ENCODE peak calls at places on chromosome 12, in nine cellular contexts. One of them, this sample, is unnamed.

GRCh38 chr12:42056130-42056529 is 88.5 kb downstream of the GXYLT1 start:
- DNase-seq in heart right ventricle: no peak
- DNase-seq in psoas muscle: no peak
- DNase-seq in fibroblast of pulmonary artery: no peak
- DNase-seq in colonic mucosa: no peak
- DNase-seq in heart left ventricle: no peak
- DNase-seq in tibial nerve: no peak
- DNase-seq in CD8-positive, alpha-beta T cell: no peak
- DNase-seq in vagina: no peak
- DNase-seq in this sample: no peak

GRCh38 chr12:19139795-19140194 is 10.3 kb downstream of the PLEKHA5 start:
- DNase-seq in CD8-positive, alpha-beta T cell: no peak
- DNase-seq in heart right ventricle: no peak
- DNase-seq in colonic mucosa: no peak
- DNase-seq in psoas muscle: no peak
- DNase-seq in tibial nerve: no peak
- DNase-seq in fibroblast of pulmonary artery: no peak
- DNase-seq in heart left ventricle: no peak
- DNase-seq in vagina: no peak
- DNase-seq in this sample: no peak

GRCh38 chr12:125330645-125331341 is 265.6 kb downstream of the AACS start:
- DNase-seq in vagina: no peak
- DNase-seq in heart left ventricle: peak; percentile 61
- DNase-seq in CD8-positive, alpha-beta T cell: peak; percentile 28
- DNase-seq in psoas muscle: peak; percentile 56
- DNase-seq in colonic mucosa: peak; percentile 74
- DNase-seq in heart right ventricle: peak; percentile 51
- DNase-seq in tibial nerve: peak; percentile 32
- DNase-seq in fibroblast of pulmonary artery: peak; percentile 20
- DNase-seq in this sample: peak; percentile 37

GRCh38 chr12:132066345-132066685 is 77.8 kb downstream of the DDX51 start:
- DNase-seq in CD8-positive, alpha-beta T cell: no peak
- DNase-seq in vagina: no peak
- DNase-seq in psoas muscle: no peak
- DNase-seq in heart right ventricle: no peak
- DNase-seq in tibial nerve: no peak
- DNase-seq in heart left ventricle: no peak
- DNase-seq in colonic mucosa: no peak
- DNase-seq in fibroblast of pulmonary artery: no peak
- DNase-seq in this sample: no peak

GRCh38 chr12:96471368-96472040 is 17.9 kb upstream of the CFAP54 start:
- DNase-seq in heart left ventricle: no peak
- DNase-seq in fibroblast of pulmonary artery: peak; percentile 55
- DNase-seq in CD8-positive, alpha-beta T cell: no peak
- DNase-seq in vagina: no peak
- DNase-seq in colonic mucosa: no peak
- DNase-seq in psoas muscle: no peak
- DNase-seq in tibial nerve: no peak
- DNase-seq in heart right ventricle: no peak
- DNase-seq in this sample: peak; percentile 81

GRCh38 chr12:123948401-123949117 is 24.1 kb downstream of the CCDC92 start:
- DNase-seq in tibial nerve: no peak
- DNase-seq in vagina: no peak
- DNase-seq in heart left ventricle: no peak
- DNase-seq in colonic mucosa: no peak
- DNase-seq in heart right ventricle: no peak
- DNase-seq in CD8-positive, alpha-beta T cell: no peak
- DNase-seq in fibroblast of pulmonary artery: no peak
- DNase-seq in psoas muscle: no peak
- DNase-seq in this sample: no peak

GRCh38 chr12:47808049-47808448 is 11.7 kb downstream of the HDAC7 start:
- DNase-seq in heart right ventricle: peak; percentile 76
- DNase-seq in colonic mucosa: peak; percentile 41
- DNase-seq in CD8-positive, alpha-beta T cell: peak; percentile 61
- DNase-seq in tibial nerve: no peak
- DNase-seq in psoas muscle: peak; percentile 69
- DNase-seq in heart left ventricle: peak; percentile 75
- DNase-seq in vagina: no peak
- DNase-seq in fibroblast of pulmonary artery: peak; percentile 62
- DNase-seq in this sample: peak; percentile 69

GRCh38 chr12:82832981-82833380 is 146.3 kb downstream of the TMTC2 start:
- DNase-seq in heart left ventricle: no peak
- DNase-seq in colonic mucosa: no peak
- DNase-seq in fibroblast of pulmonary artery: no peak
- DNase-seq in heart right ventricle: no peak
- DNase-seq in CD8-positive, alpha-beta T cell: no peak
- DNase-seq in psoas muscle: no peak
- DNase-seq in vagina: no peak
- DNase-seq in tibial nerve: no peak
- DNase-seq in this sample: no peak

GRCh38 chr12:55068416-55069010 is 48.7 kb downstream of the NEUROD4 start:
- DNase-seq in vagina: no peak
- DNase-seq in heart right ventricle: peak; percentile 21
- DNase-seq in CD8-positive, alpha-beta T cell: no peak
- DNase-seq in fibroblast of pulmonary artery: peak; percentile 71
- DNase-seq in tibial nerve: no peak
- DNase-seq in colonic mucosa: peak; percentile 20
- DNase-seq in heart left ventricle: no peak
- DNase-seq in psoas muscle: no peak
- DNase-seq in this sample: peak; percentile 68

GRCh38 chr12:122199484-122200355 is 3.8 kb upstream of the B3GNT4 start:
- DNase-seq in CD8-positive, alpha-beta T cell: no peak
- DNase-seq in fibroblast of pulmonary artery: no peak
- DNase-seq in colonic mucosa: no peak
- DNase-seq in vagina: no peak
- DNase-seq in heart left ventricle: no peak
- DNase-seq in heart right ventricle: no peak
- DNase-seq in tibial nerve: no peak
- DNase-seq in psoas muscle: no peak
- DNase-seq in this sample: no peak

GRCh38 chr12:2754208-2754607 is 40.6 kb upstream of the FKBP4 start:
- DNase-seq in heart right ventricle: no peak
- DNase-seq in tibial nerve: no peak
- DNase-seq in vagina: no peak
- DNase-seq in heart left ventricle: no peak
- DNase-seq in colonic mucosa: no peak
- DNase-seq in psoas muscle: no peak
- DNase-seq in fibroblast of pulmonary artery: no peak
- DNase-seq in CD8-positive, alpha-beta T cell: no peak
- DNase-seq in this sample: no peak

GRCh38 chr12:2751230-2751629 is 43.5 kb upstream of the FKBP4 start:
- DNase-seq in heart left ventricle: no peak
- DNase-seq in vagina: no peak
- DNase-seq in tibial nerve: no peak
- DNase-seq in fibroblast of pulmonary artery: no peak
- DNase-seq in psoas muscle: no peak
- DNase-seq in CD8-positive, alpha-beta T cell: no peak
- DNase-seq in heart right ventricle: no peak
- DNase-seq in colonic mucosa: no peak
- DNase-seq in this sample: no peak

GRCh38 chr12:2753536-2753935 is 41.2 kb upstream of the FKBP4 start:
- DNase-seq in CD8-positive, alpha-beta T cell: no peak
- DNase-seq in fibroblast of pulmonary artery: no peak
- DNase-seq in vagina: no peak
- DNase-seq in heart left ventricle: no peak
- DNase-seq in heart right ventricle: no peak
- DNase-seq in colonic mucosa: no peak
- DNase-seq in tibial nerve: no peak
- DNase-seq in psoas muscle: no peak
- DNase-seq in this sample: no peak

GRCh38 chr12:2751686-2752085 is 43.1 kb upstream of the FKBP4 start:
- DNase-seq in heart left ventricle: no peak
- DNase-seq in heart right ventricle: no peak
- DNase-seq in colonic mucosa: no peak
- DNase-seq in fibroblast of pulmonary artery: no peak
- DNase-seq in tibial nerve: no peak
- DNase-seq in vagina: peak; percentile 62
- DNase-seq in psoas muscle: no peak
- DNase-seq in CD8-positive, alpha-beta T cell: no peak
- DNase-seq in this sample: no peak

GRCh38 chr12:2752676-2753371 is 41.9 kb upstream of the FKBP4 start:
- DNase-seq in fibroblast of pulmonary artery: peak; percentile 64
- DNase-seq in heart right ventricle: peak; percentile 82
- DNase-seq in CD8-positive, alpha-beta T cell: peak; percentile 63
- DNase-seq in heart left ventricle: peak; percentile 76
- DNase-seq in tibial nerve: peak; percentile 19
- DNase-seq in psoas muscle: peak; percentile 68
- DNase-seq in colonic mucosa: peak; percentile 81
- DNase-seq in vagina: peak; percentile 65
- DNase-seq in this sample: peak; percentile 76
- TF ChIP-seq CTCF in fibroblast of pulmonary artery: no peak
- TF ChIP-seq CTCF in heart right ventricle: no peak
- TF ChIP-seq CTCF in CD8-positive, alpha-beta T cell: no peak
- TF ChIP-seq CTCF in heart left ventricle: no peak
- TF ChIP-seq CTCF in tibial nerve: no peak
- TF ChIP-seq CTCF in psoas muscle: no peak
- TF ChIP-seq CTCF in colonic mucosa: no peak
- TF ChIP-seq CTCF in vagina: no peak
- TF ChIP-seq CTCF in this sample: no peak

GRCh38 chr12:13126494-13126893 is 23.0 kb upstream of the GSG1 start:
- DNase-seq in CD8-positive, alpha-beta T cell: no peak
- DNase-seq in colonic mucosa: no peak
- DNase-seq in vagina: no peak
- DNase-seq in heart left ventricle: no peak
- DNase-seq in psoas muscle: no peak
- DNase-seq in fibroblast of pulmonary artery: peak; percentile 37
- DNase-seq in heart right ventricle: no peak
- DNase-seq in tibial nerve: no peak
- DNase-seq in this sample: peak; percentile 46

GRCh38 chr12:13128291-13129000 is 25.0 kb upstream of the GSG1 start:
- DNase-seq in vagina: no peak
- DNase-seq in tibial nerve: no peak
- DNase-seq in colonic mucosa: no peak
- DNase-seq in fibroblast of pulmonary artery: no peak
- DNase-seq in psoas muscle: no peak
- DNase-seq in CD8-positive, alpha-beta T cell: no peak
- DNase-seq in heart left ventricle: no peak
- DNase-seq in heart right ventricle: no peak
- DNase-seq in this sample: no peak

GRCh38 chr12:13127476-13127875 is 24.0 kb upstream of the GSG1 start:
- DNase-seq in heart right ventricle: no peak
- DNase-seq in vagina: no peak
- DNase-seq in psoas muscle: no peak
- DNase-seq in heart left ventricle: no peak
- DNase-seq in fibroblast of pulmonary artery: no peak
- DNase-seq in CD8-positive, alpha-beta T cell: no peak
- DNase-seq in tibial nerve: no peak
- DNase-seq in colonic mucosa: no peak
- DNase-seq in this sample: no peak

GRCh38 chr12:13133886-13134285 is 30.4 kb upstream of the GSG1 start:
- DNase-seq in colonic mucosa: no peak
- DNase-seq in heart left ventricle: no peak
- DNase-seq in fibroblast of pulmonary artery: no peak
- DNase-seq in heart right ventricle: no peak
- DNase-seq in vagina: no peak
- DNase-seq in psoas muscle: no peak
- DNase-seq in tibial nerve: no peak
- DNase-seq in CD8-positive, alpha-beta T cell: no peak
- DNase-seq in this sample: no peak

GRCh38 chr12:13130981-13131380 is 27.5 kb upstream of the GSG1 start:
- DNase-seq in CD8-positive, alpha-beta T cell: no peak
- DNase-seq in vagina: no peak
- DNase-seq in fibroblast of pulmonary artery: no peak
- DNase-seq in heart right ventricle: no peak
- DNase-seq in psoas muscle: no peak
- DNase-seq in heart left ventricle: no peak
- DNase-seq in tibial nerve: no peak
- DNase-seq in colonic mucosa: no peak
- DNase-seq in this sample: no peak
- H3K4me3 ChIP-seq in CD8-positive, alpha-beta T cell: no peak overlapping the region
- H3K4me3 ChIP-seq in vagina: no peak overlapping the region
- H3K4me3 ChIP-seq in fibroblast of pulmonary artery: no peak overlapping the region
- H3K4me3 ChIP-seq in heart right ventricle: no peak overlapping the region
- H3K4me3 ChIP-seq in psoas muscle: no peak overlapping the region
- H3K4me3 ChIP-seq in heart left ventricle: no peak overlapping the region
- H3K4me3 ChIP-seq in tibial nerve: no peak overlapping the region
- H3K4me3 ChIP-seq in colonic mucosa: no peak overlapping the region
- H3K4me3 ChIP-seq in this sample: no peak overlapping the region

DNA sequence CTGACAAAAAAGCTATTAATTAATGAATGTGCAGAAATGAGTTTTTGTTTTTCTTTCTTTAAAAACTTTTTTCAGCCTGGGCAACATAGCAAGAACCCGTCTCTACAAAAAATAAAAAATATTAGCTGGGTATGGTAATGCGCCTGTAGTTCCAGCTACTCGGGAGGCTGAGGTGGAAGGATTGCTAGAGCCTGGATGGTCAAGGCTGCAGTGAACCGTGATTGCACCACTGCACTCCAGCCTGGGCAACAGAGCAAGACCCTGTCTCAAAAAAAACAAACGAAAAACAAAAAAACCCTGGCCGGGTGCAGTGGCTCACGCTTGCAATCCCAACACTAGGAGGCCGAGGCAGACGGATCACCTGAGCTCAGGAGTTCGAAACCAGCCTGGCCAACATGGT is 7.9 kb downstream of the GIT2 start:
- DNase-seq in tibial nerve: no peak
- DNase-seq in heart left ventricle: no peak
- DNase-seq in vagina: no peak
- DNase-seq in fibroblast of pulmonary artery: no peak
- DNase-seq in colonic mucosa: no peak
- DNase-seq in CD8-positive, alpha-beta T cell: no peak
- DNase-seq in heart right ventricle: no peak
- DNase-seq in psoas muscle: no peak
- DNase-seq in this sample: no peak
- TF ChIP-seq CTCF in tibial nerve: no peak
- TF ChIP-seq CTCF in heart left ventricle: no peak
- TF ChIP-seq CTCF in vagina: no peak
- TF ChIP-seq CTCF in fibroblast of pulmonary artery: no peak
- TF ChIP-seq CTCF in colonic mucosa: no peak
- TF ChIP-seq CTCF in CD8-positive, alpha-beta T cell: no peak
- TF ChIP-seq CTCF in heart right ventricle: no peak
- TF ChIP-seq CTCF in psoas muscle: no peak
- TF ChIP-seq CTCF in this sample: no peak

GRCh38 chr12:57834086-57834876 is 12.2 kb downstream of the CTDSP2 start:
- DNase-seq in tibial nerve: no peak
- DNase-seq in colonic mucosa: no peak
- DNase-seq in heart right ventricle: no peak
- DNase-seq in heart left ventricle: no peak
- DNase-seq in vagina: no peak
- DNase-seq in fibroblast of pulmonary artery: no peak
- DNase-seq in psoas muscle: no peak
- DNase-seq in CD8-positive, alpha-beta T cell: no peak
- DNase-seq in this sample: no peak
- H3K4me3 ChIP-seq in tibial nerve: no peak overlapping the region
- H3K4me3 ChIP-seq in colonic mucosa: no peak overlapping the region
- H3K4me3 ChIP-seq in heart right ventricle: no peak overlapping the region
- H3K4me3 ChIP-seq in heart left ventricle: no peak overlapping the region
- H3K4me3 ChIP-seq in vagina: peak overlapping the region; percentile 12
- H3K4me3 ChIP-seq in fibroblast of pulmonary artery: no peak overlapping the region
- H3K4me3 ChIP-seq in psoas muscle: peak overlapping the region; percentile 96
- H3K4me3 ChIP-seq in CD8-positive, alpha-beta T cell: no peak overlapping the region
- H3K4me3 ChIP-seq in this sample: no peak overlapping the region